ENCODE peak calls at places on chromosomes 1 and 21, in four cellular contexts. Z is psoas muscle, K is T follicular helper cell, E is amniotic epithelial cell. Q is an unnamed sample.

GRCh38 chr1:43530483-43531452 is at the start of gene PTPRF:
- DNase-seq in Z (peak), K (no peak), E (no peak), Q (peak)

GRCh38 chr1:56397409-56397808 is 182.0 kb downstream of the PLPP3 start:
- DNase-seq in Z (no peak), K (no peak), E (no peak), Q (no peak)

GRCh38 chr1:205301842-205302588 is 19.5 kb downstream of the NUAK2 start:
- DNase-seq in Z (no peak), K (no peak), E (peak), Q (no peak)

GRCh38 chr1:90763506-90763905 is 46.4 kb upstream of the BARHL2 start:
- DNase-seq in Z (no peak), K (no peak), E (no peak), Q (no peak)

GRCh38 chr1:239016337-239016736 is 370.0 kb upstream of the CHRM3 start:
- DNase-seq in Z (no peak), K (no peak), E (no peak), Q (no peak)

GRCh38 chr1:182615468-182616129 is 11.4 kb upstream of the RGS16 start:
- DNase-seq in Z (peak), K (peak), E (no peak), Q (peak)

GRCh38 chr1:35278886-35279554 is 10.5 kb downstream of the ZMYM4 start:
- DNase-seq in Z (no peak), K (no peak), E (peak), Q (no peak)

GRCh38 chr1:77040817-77041216 is 173.5 kb downstream of the ST6GALNAC5 start:
- DNase-seq in Z (no peak), K (no peak), E (no peak), Q (no peak)

GRCh38 chr1:84103197-84103992 is 40.7 kb upstream of the PRKACB start:
- DNase-seq in Z (peak), K (no peak), E (peak), Q (no peak)

GRCh38 chr1:154812911-154813816 is 56.9 kb downstream of the KCNN3 start:
- DNase-seq in Z (no peak), K (no peak), E (peak), Q (no peak)

GRCh38 chr21:33971492-33972013 is 55.9 kb upstream of the ATP5PO start:
- DNase-seq in Z (no peak), K (no peak), E (peak), Q (peak)

GRCh38 chr1:58773406-58773840 is 10.4 kb downstream of the JUN start:
- DNase-seq in Z (peak), K (no peak), E (peak), Q (no peak)

GRCh38 chr1:1763657-1764621 is 14.3 kb downstream of the NADK start:
- DNase-seq in Z (peak), K (no peak), E (peak), Q (no peak)

GRCh38 chr1:189211742-189212141 is 1265.9 kb downstream of the BRINP3 start:
- DNase-seq in Z (no peak), K (no peak), E (peak), Q (no peak)

GRCh38 chr21:21046063-21046462 is 47.9 kb downstream of the NCAM2 start:
- DNase-seq in Z (no peak), K (no peak), E (no peak), Q (no peak)

GRCh38 chr1:230701895-230702768 is 11.8 kb downstream of the AGT start:
- DNase-seq in Z (no peak), K (no peak), E (no peak), Q (peak)

GRCh38 chr1:64183380-64183984 is 19.9 kb upstream of the UBE2U start:
- DNase-seq in Z (no peak), K (no peak), E (peak), Q (no peak)

GRCh38 chr1:113057006-113057405 is 16.0 kb upstream of the LRIG2 start:
- DNase-seq in Z (no peak), K (no peak), E (no peak), Q (no peak)

GRCh38 chr1:158509471-158510161 is 37.6 kb downstream of the OR10R2 start:
- DNase-seq in Z (no peak), K (no peak), E (no peak), Q (peak)

GRCh38 chr1:87335175-87335992 is 6.7 kb downstream of the LMO4 start:
- DNase-seq in Z (peak), K (peak), E (peak), Q (peak)

GRCh38 chr1:108803548-108803947 is 53.3 kb downstream of the AKNAD1 start:
- DNase-seq in Z (no peak), K (no peak), E (no peak), Q (no peak)

GRCh38 chr1:228194921-228195812 is 12.7 kb upstream of the OBSCN start:
- DNase-seq in Z (no peak), K (no peak), E (no peak), Q (no peak)

GRCh38 chr1:26820784-26821269 is 5.7 kb upstream of the ZDHHC18 start:
- DNase-seq in Z (no peak), K (no peak), E (no peak), Q (no peak)

GRCh38 chr1:22930235-22930912 is 42.3 kb downstream of the LACTBL1 start:
- DNase-seq in Z (no peak), K (no peak), E (no peak), Q (peak)

GRCh38 chr1:31583995-31584868 is 7.9 kb downstream of the TINAGL1 start:
- DNase-seq in Z (peak), K (no peak), E (peak), Q (no peak)

GRCh38 chr1:30589083-30589482 is 134.3 kb downstream of the MATN1 start:
- DNase-seq in Z (no peak), K (no peak), E (no peak), Q (no peak)

GRCh38 chr1:203508463-203508862 is 14.5 kb downstream of the OPTC start:
- DNase-seq in Z (no peak), K (no peak), E (no peak), Q (no peak)

GRCh38 chr1:26530898-26531598 is 1.5 kb downstream of the RPS6KA1 start:
- DNase-seq in Z (no peak), K (no peak), E (peak), Q (peak)

GRCh38 chr1:24536391-24536840 is 19.5 kb upstream of the NCMAP start:
- DNase-seq in Z (no peak), K (peak), E (peak), Q (no peak)

GRCh38 chr1:16151200-16151708 is 4.6 kb downstream of the EPHA2 start:
- DNase-seq in Z (no peak), K (no peak), E (no peak), Q (no peak)

GRCh38 chr1:86155807-86156561 is 588 bp downstream of the COL24A1 start:
- DNase-seq in Z (peak), K (no peak), E (peak), Q (no peak)

GRCh38 chr1:46948629-46949282 is 7.5 kb upstream of the CYP4A11 start:
- DNase-seq in Z (no peak), K (no peak), E (no peak), Q (no peak)

GRCh38 chr1:218847966-218848365 is 325.7 kb upstream of the LYPLAL1 start:
- DNase-seq in Z (no peak), K (no peak), E (no peak), Q (no peak)

GRCh38 chr1:55443175-55443933 is 228.2 kb upstream of the USP24 start:
- DNase-seq in Z (peak), K (no peak), E (peak), Q (peak)

GRCh38 chr1:8456306-8456912 is 138.5 kb downstream of the SLC45A1 start:
- DNase-seq in Z (no peak), K (no peak), E (peak), Q (no peak)